ENCODE peak calls at places on chromosomes 2 and 18, in five cellular contexts. W, P, J, L and A are unnamed samples.

GRCh38 chr2:118699816-118700215 is 147.6 kb downstream of the EN1 start:
- DNase-seq in W (no peak), P (no peak), J (no peak), L (no peak), A (no peak)

GRCh38 chr2:218872645-218873358 is 7.8 kb upstream of the WNT10A start:
- DNase-seq in W (no peak), P (no peak), J (no peak), L (no peak), A (no peak)

GRCh38 chr2:208501217-208501616 is 94.6 kb downstream of the PTH2R start:
- DNase-seq in W (peak), P (no peak), J (no peak), L (no peak), A (no peak)

GRCh38 chr18:48642503-48642902 is 103.7 kb downstream of the CTIF start:
- DNase-seq in W (no peak), P (no peak), J (no peak), L (no peak), A (no peak)

GRCh38 chr2:159922563-159922962 is 124.6 kb upstream of the CD302 start:
- DNase-seq in W (no peak), P (no peak), J (peak), L (no peak), A (no peak)

GRCh38 chr2:176554107-176555048 is 285.1 kb downstream of the MTX2 start:
- DNase-seq in W (peak), P (no peak), J (peak), L (no peak), A (peak)

GRCh38 chr2:7910752-7911151 is 771.1 kb upstream of the ID2 start:
- DNase-seq in W (no peak), P (no peak), J (no peak), L (no peak), A (no peak)

GRCh38 chr2:71479261-71479660 is 25.9 kb downstream of the DYSF start:
- DNase-seq in W (no peak), P (no peak), J (no peak), L (no peak), A (no peak)

GRCh38 chr2:239288951-239289481 is 111.8 kb downstream of the HDAC4 start:
- DNase-seq in W (no peak), P (no peak), J (no peak), L (no peak), A (peak)

GRCh38 chr18:22378672-22379282 is 38.9 kb downstream of the CTAGE1 start:
- DNase-seq in W (no peak), P (no peak), J (peak), L (no peak), A (peak)